ENCODE peak calls at places on chromosomes 6 and 20, in seven cellular contexts. Y is suprapubic skin, T is heart left ventricle, L is mucosa of descending colon, D is mammary epithelial cell, Z is cardiac fibroblast, N is pancreas. V is an unnamed sample.

GRCh38 chr20:43187476-43188233 is 2.1 kb downstream of the PTPRT start:
- DNase-seq in Y (peak; percentile 68), T (peak; percentile 65), L (no peak), D (peak; percentile 29), Z (peak; percentile 72), N (peak; percentile 73), V (peak; percentile 76)

GRCh38 chr6:123926000-123926399 is 122.3 kb downstream of the NKAIN2 start:
- DNase-seq in Y (no peak), T (no peak), L (no peak), D (peak; percentile 42), Z (no peak), N (no peak), V (peak; percentile 34)

GRCh38 chr20:60013296-60014142 is 55.3 kb downstream of the CDH26 start:
- DNase-seq in Y (no peak), T (no peak), L (no peak), D (peak; percentile 33), Z (no peak), N (no peak), V (no peak)

GRCh38 chr6:37160922-37161778 is 8.8 kb upstream of the PIM1 start:
- DNase-seq in Y (no peak), T (no peak), L (no peak), D (no peak), Z (peak; percentile 92), N (no peak), V (peak; percentile 68)

GRCh38 chr6:135474362-135474761 is 23.2 kb downstream of the AHI1 start:
- DNase-seq in Y (no peak), T (no peak), L (no peak), D (no peak), Z (no peak), N (no peak), V (no peak)

GRCh38 chr6:36954262-36954931 is at the start of gene PI16:
- DNase-seq in Y (peak; percentile 55), T (no peak), L (no peak), D (no peak), Z (no peak), N (no peak), V (no peak)

GRCh38 chr20:39112196-39112743 is 150.1 kb downstream of the DHX35 start:
- DNase-seq in Y (no peak), T (peak; percentile 44), L (no peak), D (peak; percentile 4), Z (peak; percentile 51), N (peak; percentile 41), V (peak; percentile 62)

GRCh38 chr6:782141-782540 is 89.2 kb upstream of the EXOC2 start:
- DNase-seq in Y (no peak), T (no peak), L (no peak), D (no peak), Z (no peak), N (no peak), V (no peak)

GRCh38 chr6:27545271-27546046 is 72.6 kb upstream of the ZNF184 start:
- DNase-seq in Y (no peak), T (no peak), L (no peak), D (peak; percentile 93), Z (peak; percentile 59), N (no peak), V (peak; percentile 79)

GRCh38 chr6:137223370-137224131 is 4.4 kb upstream of the IFNGR1 start:
- DNase-seq in Y (no peak), T (peak; percentile 53), L (no peak), D (peak; percentile 12), Z (peak; percentile 90), N (no peak), V (peak; percentile 98)

GRCh38 chr6:166379103-166379586 is 3.6 kb downstream of the MPC1 start:
- DNase-seq in Y (no peak), T (no peak), L (no peak), D (no peak), Z (no peak), N (no peak), V (no peak)

GRCh38 chr20:32238483-32239425 is 31.1 kb downstream of the POFUT1 start:
- DNase-seq in Y (no peak), T (no peak), L (no peak), D (no peak), Z (no peak), N (no peak), V (no peak)

GRCh38 chr6:134253681-134254080 is 64.2 kb downstream of the SGK1 start:
- DNase-seq in Y (no peak), T (no peak), L (no peak), D (no peak), Z (peak; percentile 43), N (no peak), V (peak; percentile 22)

GRCh38 chr6:82142524-82142923 is 105.0 kb downstream of the IBTK start:
- DNase-seq in Y (no peak), T (no peak), L (no peak), D (no peak), Z (no peak), N (no peak), V (no peak)

GRCh38 chr6:82144852-82145332 is 102.7 kb downstream of the IBTK start:
- DNase-seq in Y (no peak), T (peak; percentile 81), L (no peak), D (peak; percentile 94), Z (peak; percentile 82), N (peak; percentile 45), V (peak; percentile 89)

GRCh38 chr6:82145926-82146452 is 101.6 kb downstream of the IBTK start:
- DNase-seq in Y (no peak), T (no peak), L (no peak), D (no peak), Z (no peak), N (no peak), V (no peak)

GRCh38 chr6:82143041-82143481 is 104.5 kb downstream of the IBTK start:
- DNase-seq in Y (no peak), T (peak; percentile 50), L (no peak), D (no peak), Z (peak; percentile 16), N (no peak), V (no peak)

GRCh38 chr6:82144007-82144851 is 103.3 kb downstream of the IBTK start:
- DNase-seq in Y (no peak), T (peak; percentile 38), L (no peak), D (peak; percentile 96), Z (peak; percentile 85), N (no peak), V (peak; percentile 93)
- H3K4me3 ChIP-seq in Y (no peak overlapping the region), T (no peak overlapping the region), L (no peak overlapping the region), D (no peak overlapping the region), Z (no peak overlapping the region), N (no peak overlapping the region), V (peak overlapping the region; percentile 14)

DNA sequence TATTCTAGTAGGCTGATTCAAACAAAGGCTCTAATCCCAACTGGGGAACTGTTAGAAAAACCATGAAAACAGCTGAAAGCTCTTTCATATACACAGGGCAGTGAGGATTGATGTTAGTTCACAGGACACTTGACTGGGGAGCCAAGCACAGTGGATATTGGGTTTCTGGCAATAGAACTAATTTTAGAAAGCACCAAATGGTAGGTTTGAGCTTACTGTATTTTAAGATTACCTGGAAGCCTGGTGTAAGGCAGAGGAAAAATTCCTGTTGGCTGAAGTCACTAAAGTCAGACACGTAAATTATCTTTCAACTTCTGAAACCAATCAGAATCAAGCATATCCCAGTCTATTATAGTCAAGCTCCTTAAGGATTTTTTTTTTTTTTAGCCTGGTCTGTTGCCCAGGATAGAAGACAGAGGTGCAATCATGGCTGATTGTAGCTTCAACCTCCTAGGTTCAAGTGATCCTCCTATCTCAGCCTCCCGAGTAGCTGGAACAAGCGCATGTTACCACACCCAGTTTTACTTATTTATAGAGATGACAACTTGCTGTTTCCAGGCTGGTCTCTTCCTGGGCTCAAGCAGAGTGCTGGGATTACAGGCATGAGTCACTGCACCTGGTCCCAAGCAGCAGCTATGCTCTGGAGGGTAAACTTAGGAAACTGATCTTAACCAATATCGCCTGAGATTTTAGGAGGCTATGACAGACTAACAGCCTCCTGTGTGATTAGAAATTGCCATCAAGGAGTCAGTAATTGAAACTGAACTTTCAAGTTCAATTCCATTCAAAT is 32.5 kb upstream of the SYNCRIP start:
- DNase-seq in Y (no peak), T (no peak), L (no peak), D (peak; percentile 73), Z (peak; percentile 49), N (no peak), V (peak; percentile 71)
- H3K4me3 ChIP-seq in Y (peak overlapping the region; percentile 99), T (peak overlapping the region; percentile 67), L (no peak overlapping the region), D (peak overlapping the region; percentile 90), Z (no peak overlapping the region), N (peak overlapping the region; percentile 71), V (peak overlapping the region; percentile 92)

GRCh38 chr6:11711994-11712698 is 66.5 kb downstream of the ADTRP start:
- DNase-seq in Y (no peak), T (no peak), L (no peak), D (no peak), Z (no peak), N (no peak), V (no peak)

GRCh38 chr6:11710968-11711643 is 67.5 kb downstream of the ADTRP start:
- DNase-seq in Y (no peak), T (no peak), L (no peak), D (no peak), Z (no peak), N (no peak), V (no peak)

GRCh38 chr6:11712760-11713159 is 65.8 kb downstream of the ADTRP start:
- DNase-seq in Y (no peak), T (peak; percentile 42), L (no peak), D (peak; percentile 80), Z (peak; percentile 32), N (no peak), V (peak; percentile 57)

GRCh38 chr6:11710221-11710836 is 68.3 kb downstream of the ADTRP start:
- DNase-seq in Y (no peak), T (no peak), L (no peak), D (no peak), Z (no peak), N (no peak), V (no peak)

GRCh38 chr6:11711644-11711993 is 67.0 kb downstream of the ADTRP start:
- DNase-seq in Y (no peak), T (no peak), L (no peak), D (no peak), Z (no peak), N (no peak), V (no peak)
- H3K4me3 ChIP-seq in Y (peak overlapping the region; percentile 7), T (no peak overlapping the region), L (no peak overlapping the region), D (no peak overlapping the region), Z (no peak overlapping the region), N (no peak overlapping the region), V (no peak overlapping the region)

GRCh38 chr20:15895560-15896084 is 677.6 kb downstream of the KIF16B start:
- DNase-seq in Y (no peak), T (no peak), L (no peak), D (peak; percentile 60), Z (no peak), N (no peak), V (no peak)

GRCh38 chr20:15895126-15895525 is 678.1 kb downstream of the KIF16B start:
- DNase-seq in Y (no peak), T (no peak), L (no peak), D (peak; percentile 64), Z (no peak), N (no peak), V (no peak)

GRCh38 chr20:15902493-15902892 is 670.8 kb downstream of the KIF16B start:
- DNase-seq in Y (no peak), T (no peak), L (no peak), D (no peak), Z (no peak), N (no peak), V (no peak)

GRCh38 chr20:15900443-15900842 is 672.8 kb downstream of the KIF16B start:
- DNase-seq in Y (no peak), T (no peak), L (no peak), D (peak; percentile 9), Z (no peak), N (no peak), V (peak; percentile 11)

DNA sequence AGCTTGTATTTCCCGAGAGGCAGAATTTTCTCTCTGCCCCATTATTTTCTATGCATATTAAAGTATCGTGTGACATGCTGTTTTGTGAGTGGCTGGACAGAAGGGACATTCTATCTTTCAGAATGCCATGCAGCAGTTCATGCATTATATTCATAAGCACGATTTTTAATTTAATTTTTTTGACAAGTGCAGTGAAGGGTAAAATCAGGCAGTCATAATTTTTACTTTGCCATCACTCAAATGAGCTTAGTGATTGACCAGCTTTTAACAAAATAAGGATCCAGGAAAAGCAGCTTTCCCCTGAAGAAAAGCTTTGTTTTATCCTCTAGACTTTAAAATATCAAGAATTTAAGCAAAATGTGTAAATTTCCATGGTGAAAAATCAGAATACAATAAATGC is 673.3 kb downstream of the KIF16B start:
- DNase-seq in Y (no peak), T (no peak), L (no peak), D (no peak), Z (no peak), N (no peak), V (no peak)
- H3K4me3 ChIP-seq in Y (no peak overlapping the region), T (no peak overlapping the region), L (no peak overlapping the region), D (no peak overlapping the region), Z (no peak overlapping the region), N (no peak overlapping the region), V (no peak overlapping the region)